ENCODE peak calls at places on chromosomes 7 and 10, in ten cellular contexts. M is A549; O is CD4-positive, alpha-beta memory T cell; B is activated T-cell treated with anti-CD3 and anti-CD28 coated beads for 1 hour; X is nucleus accumbens; Q is Caco-2; K is GM12865; Y is cardiac fibroblast; V is skeletal muscle cell; H is NCI-H345. T is an unnamed sample.

GRCh38 chr7:157638563-157638962 is 301.8 kb downstream of the DNAJB6 start:
- DNase-seq in M (no peak), O (no peak), B (no peak), X (no peak), Q (no peak), K (no peak), Y (no peak), V (no peak), H (no peak), T (no peak)

GRCh38 chr10:127337801-127338200 is 141.4 kb upstream of the INSYN2A start:
- DNase-seq in M (no peak), O (no peak), B (no peak), X (no peak), Q (no peak), K (no peak), Y (no peak), V (no peak), H (no peak), T (no peak)

GRCh38 chr10:99656199-99657064 is 2.9 kb upstream of the ENTPD7 start:
- DNase-seq in M (no peak), O (no peak), B (no peak), X (no peak), Q (no peak), K (no peak), Y (no peak), V (no peak), H (no peak), T (peak; percentile 77)

GRCh38 chr10:111511751-111512150 is 434.9 kb downstream of the ADRA2A start:
- DNase-seq in M (no peak), O (no peak), B (no peak), X (no peak), Q (no peak), K (no peak), Y (no peak), V (no peak), H (no peak), T (peak; percentile 6)

GRCh38 chr10:4294271-4294670 is 509.3 kb upstream of the KLF6 start:
- DNase-seq in M (no peak), O (no peak), B (no peak), X (no peak), Q (no peak), K (no peak), Y (no peak), V (no peak), H (no peak), T (no peak)

GRCh38 chr10:88541116-88541626 is 41.9 kb downstream of the RNLS start:
- DNase-seq in M (no peak), O (no peak), B (no peak), X (no peak), Q (no peak), K (no peak), Y (peak; percentile 72), V (peak; percentile 43), H (no peak), T (no peak)

GRCh38 chr7:151851160-151851751 is 25.7 kb downstream of the PRKAG2 start:
- DNase-seq in M (no peak), O (peak; percentile 26), B (no peak), X (no peak), Q (no peak), K (peak; percentile 23), Y (no peak), V (no peak), H (no peak), T (peak; percentile 45)

GRCh38 chr10:33521904-33522303 is 187.4 kb upstream of the NRP1 start:
- DNase-seq in M (no peak), O (no peak), B (no peak), X (no peak), Q (no peak), K (no peak), Y (no peak), V (no peak), H (no peak), T (no peak)

GRCh38 chr10:5589071-5589962 is 64.6 kb downstream of the CALML3 start:
- DNase-seq in M (no peak), O (no peak), B (no peak), X (no peak), Q (no peak), K (no peak), Y (no peak), V (no peak), H (no peak), T (peak; percentile 20)

GRCh38 chr10:89278034-89278535 is 23.8 kb upstream of the IFIT2 start:
- DNase-seq in M (peak; percentile 79), O (no peak), B (no peak), X (no peak), Q (peak; percentile 33), K (no peak), Y (peak; percentile 98), V (peak; percentile 92), H (no peak), T (no peak)

GRCh38 chr7:38070718-38071117 is 107.3 kb upstream of the STARD3NL start:
- DNase-seq in M (peak; percentile 28), O (no peak), B (no peak), X (no peak), Q (peak; percentile 15), K (peak; percentile 4), Y (peak; percentile 37), V (no peak), H (no peak), T (peak; percentile 83)

GRCh38 chr10:60654813-60655464 is 123.3 kb upstream of the CDK1 start:
- DNase-seq in M (no peak), O (no peak), B (no peak), X (no peak), Q (no peak), K (no peak), Y (peak; percentile 62), V (no peak), H (no peak), T (no peak)

GRCh38 chr7:14446829-14447228 is 455.7 kb downstream of the DGKB start:
- DNase-seq in M (no peak), O (peak; percentile 18), B (no peak), X (no peak), Q (no peak), K (no peak), Y (no peak), V (no peak), H (no peak), T (no peak)

GRCh38 chr7:133572087-133572486 is 319.2 kb downstream of the EXOC4 start:
- DNase-seq in M (no peak), O (no peak), B (no peak), X (no peak), Q (no peak), K (no peak), Y (no peak), V (no peak), H (no peak), T (no peak)

GRCh38 chr10:51879238-51879637 is 179.8 kb upstream of the CSTF2T start:
- DNase-seq in M (no peak), O (peak; percentile 10), B (no peak), X (no peak), Q (no peak), K (peak; percentile 77), Y (peak; percentile 100), V (peak; percentile 100), H (no peak), T (peak; percentile 62)

GRCh38 chr7:232571-233455 is 40.4 kb downstream of the FAM20C start:
- DNase-seq in M (no peak), O (no peak), B (no peak), X (no peak), Q (no peak), K (no peak), Y (peak; percentile 85), V (no peak), H (no peak), T (no peak)

GRCh38 chr7:7209412-7210050 is 27.2 kb downstream of the C1GALT1 start:
- DNase-seq in M (no peak), O (no peak), B (no peak), X (no peak), Q (no peak), K (no peak), Y (no peak), V (no peak), H (no peak), T (no peak)

GRCh38 chr10:115355162-115355760 is 262.1 kb downstream of the ATRNL1 start:
- DNase-seq in M (peak; percentile 43), O (no peak), B (no peak), X (no peak), Q (peak; percentile 74), K (peak; percentile 73), Y (peak; percentile 79), V (peak; percentile 25), H (peak; percentile 56), T (peak; percentile 66)

GRCh38 chr10:133312769-133313145 is 4.0 kb downstream of the ZNF511 start:
- DNase-seq in M (no peak), O (no peak), B (no peak), X (no peak), Q (no peak), K (no peak), Y (no peak), V (no peak), H (no peak), T (no peak)

GRCh38 chr10:51960494-51960895 is 261.1 kb upstream of the CSTF2T start:
- DNase-seq in M (peak; percentile 19), O (peak; percentile 27), B (no peak), X (no peak), Q (peak; percentile 59), K (peak; percentile 37), Y (peak; percentile 78), V (peak; percentile 52), H (peak; percentile 15), T (peak; percentile 80)

GRCh38 chr7:121058975-121059374 is 70.5 kb downstream of the CPED1 start:
- DNase-seq in M (no peak), O (no peak), B (no peak), X (no peak), Q (no peak), K (no peak), Y (no peak), V (no peak), H (no peak), T (no peak)

GRCh38 chr7:98881561-98882315 is 3.4 kb downstream of the TRRAP start:
- DNase-seq in M (no peak), O (no peak), B (no peak), X (no peak), Q (no peak), K (no peak), Y (no peak), V (no peak), H (no peak), T (no peak)

GRCh38 chr7:132575336-132575986 is 809 bp downstream of the PLXNA4 start:
- DNase-seq in M (peak; percentile 36), O (no peak), B (no peak), X (peak; percentile 49), Q (peak; percentile 15), K (no peak), Y (peak; percentile 43), V (no peak), H (peak; percentile 68), T (no peak)

GRCh38 chr7:121480058-121480457 is 84.0 kb upstream of the FAM3C start:
- DNase-seq in M (no peak), O (no peak), B (no peak), X (no peak), Q (peak; percentile 8), K (no peak), Y (no peak), V (no peak), H (peak; percentile 8), T (peak; percentile 8)

GRCh38 chr7:127807340-127807739 is 155.3 kb downstream of the SND1 start:
- DNase-seq in M (no peak), O (no peak), B (no peak), X (no peak), Q (no peak), K (no peak), Y (no peak), V (no peak), H (no peak), T (no peak)

GRCh38 chr7:33903770-33904679 is 1.3 kb upstream of the BMPER start:
- DNase-seq in M (peak; percentile 53), O (no peak), B (no peak), X (peak; percentile 60), Q (peak; percentile 11), K (no peak), Y (peak; percentile 57), V (no peak), H (peak; percentile 32), T (no peak)

GRCh38 chr7:67913604-67914003 is 917.0 kb downstream of the TYW1 start:
- DNase-seq in M (no peak), O (no peak), B (no peak), X (peak; percentile 12), Q (no peak), K (no peak), Y (no peak), V (no peak), H (no peak), T (no peak)

GRCh38 chr7:106143711-106144347 is 31.7 kb upstream of the SYPL1 start:
- DNase-seq in M (no peak), O (no peak), B (no peak), X (no peak), Q (peak; percentile 41), K (peak; percentile 17), Y (no peak), V (no peak), H (no peak), T (no peak)

T was measured in OCI-M1.